ENCODE peak calls at places on chromosomes 13 and 19, in ten cellular contexts. S is lung; V is gastroesophageal sphincter; B is foreskin keratinocyte; A is stimulated activated naive CD8-positive, alpha-beta T cell treated with anti-CD3 and anti-CD28 coated beads, Interleukin-15, amount 100 ng/mL, for 72 hours; U is stimulated activated memory B cell treated with anti-CD40 and anti-IgM and Interleukin-4, amounts not matched to agents 10 μg/mL and 1 μg/mL and 100 μg/mL, for 72 hours; T is upper lobe of right lung; G is activated CD4-positive, alpha-beta T cell treated with anti-CD3 and anti-CD28 coated beads for 36 hours; M is psoas muscle; F is activated naive CD4-positive, alpha-beta T cell treated with anti-CD3 and anti-CD28 coated beads, Interleukin-2, amount 50 U/mL, for 72 hours. P is an unnamed sample.

GRCh38 chr13:73519720-73520119 is 460.9 kb downstream of the KLF5 start:
- ATAC-seq in U (no peak), S (no peak), V (no peak), G (no peak), T (no peak), M (no peak), A (no peak), F (no peak), B (no peak), P (no peak)

GRCh38 chr19:55442372-55443044 is 592 bp downstream of the SHISA7 start:
- ATAC-seq in A (peak; percentile 39), F (no peak), U (no peak), S (no peak), B (no peak), T (no peak), V (no peak), M (no peak), G (peak; percentile 30), P (peak; percentile 10)

GRCh38 chr19:9945319-9945966 is 9.1 kb upstream of the OLFM2 start:
- ATAC-seq in V (peak; percentile 95), B (peak; percentile 80), M (peak; percentile 85), S (peak; percentile 66), A (no peak), G (no peak), F (no peak), T (peak; percentile 83), U (no peak), P (peak; percentile 77)

GRCh38 chr13:50451609-50452008 is 391.9 kb downstream of the DLEU7 start:
- ATAC-seq in T (peak; percentile 55), U (no peak), F (no peak), V (no peak), S (no peak), A (no peak), M (no peak), B (no peak), G (no peak), P (no peak)

GRCh38 chr19:50728084-50728737 is 5.0 kb downstream of the CLEC11A start:
- ATAC-seq in U (no peak), S (no peak), B (peak; percentile 5), T (peak; percentile 9), M (no peak), G (peak; percentile 68), A (peak; percentile 75), F (peak; percentile 42), V (no peak), P (no peak)

GRCh38 chr19:23384858-23385257 is 10.4 kb downstream of the ZNF91 start:
- ATAC-seq in M (no peak), G (no peak), T (no peak), A (no peak), V (no peak), S (no peak), F (no peak), U (no peak), B (no peak), P (no peak)

GRCh38 chr19:10551698-10552301 is 8.1 kb downstream of the ATG4D start:
- ATAC-seq in S (no peak), B (no peak), G (peak; percentile 47), T (peak; percentile 29), F (no peak), V (peak; percentile 26), M (peak; percentile 49), U (no peak), A (no peak), P (no peak)

GRCh38 chr19:53982611-53983010 is 8.8 kb upstream of the CACNG6 start:
- ATAC-seq in A (no peak), S (no peak), T (peak; percentile 42), V (peak; percentile 52), B (no peak), G (no peak), M (peak; percentile 47), F (no peak), U (peak; percentile 31), P (peak; percentile 51)

GRCh38 chr13:106472621-106473020 is 62.8 kb downstream of the EFNB2 start:
- ATAC-seq in M (no peak), T (no peak), F (no peak), G (no peak), A (no peak), B (peak; percentile 48), S (no peak), U (no peak), V (no peak), P (no peak)

GRCh38 chr13:97933736-97934135 is 19.7 kb upstream of the IPO5 start:
- ATAC-seq in M (no peak), U (no peak), A (no peak), B (no peak), V (no peak), T (no peak), S (no peak), F (no peak), G (no peak), P (no peak)

GRCh38 chr13:109155301-109155761 is 525.9 kb downstream of the MYO16 start:
- ATAC-seq in S (peak; percentile 49), B (peak; percentile 52), V (peak; percentile 14), G (no peak), U (no peak), A (no peak), M (peak; percentile 47), T (peak; percentile 69), F (no peak), P (no peak)

GRCh38 chr19:55519461-55520311 is 17.2 kb downstream of the SBK2 start:
- ATAC-seq in U (no peak), G (no peak), F (no peak), A (no peak), M (peak; percentile 78), B (peak; percentile 64), V (no peak), S (no peak), T (no peak), P (peak; percentile 48)

GRCh38 chr13:100540621-100541020 is 48.0 kb downstream of the GGACT start:
- ATAC-seq in B (no peak), S (no peak), F (no peak), T (no peak), U (no peak), M (no peak), A (no peak), G (no peak), V (no peak), P (no peak)

GRCh38 chr13:106297283-106297682 is 238.2 kb downstream of the EFNB2 start:
- ATAC-seq in F (no peak), T (no peak), S (no peak), B (no peak), G (no peak), V (no peak), M (no peak), U (no peak), A (no peak), P (no peak)

GRCh38 chr13:81377926-81378325 is 1037.0 kb upstream of the SPRY2 start:
- ATAC-seq in V (no peak), A (no peak), G (no peak), S (no peak), T (no peak), U (no peak), F (no peak), B (no peak), M (no peak), P (no peak)

GRCh38 chr13:40476175-40476958 is 190.1 kb downstream of the FOXO1 start:
- ATAC-seq in T (no peak), A (no peak), U (no peak), S (no peak), M (no peak), B (no peak), G (no peak), V (peak; percentile 9), F (no peak), P (no peak)

GRCh38 chr19:47492571-47493377 is 8.8 kb upstream of the KPTN start:
- ATAC-seq in U (peak; percentile 2), M (no peak), B (no peak), V (no peak), F (no peak), G (no peak), A (no peak), T (no peak), S (no peak), P (peak; percentile 3)

GRCh38 chr19:45632468-45633196 is 6.6 kb downstream of the EML2 start:
- ATAC-seq in U (no peak), G (peak; percentile 54), F (no peak), M (peak; percentile 97), B (peak; percentile 84), S (peak; percentile 83), V (no peak), T (peak; percentile 96), A (no peak), P (peak; percentile 95)

GRCh38 chr19:53581871-53582279 is 43.9 kb downstream of the ZNF331 start:
- ATAC-seq in S (no peak), A (no peak), F (no peak), B (no peak), V (no peak), M (no peak), G (no peak), U (no peak), T (peak; percentile 20), P (no peak)

GRCh38 chr13:41179593-41180250 is 14.6 kb downstream of the KBTBD7 start:
- ATAC-seq in M (no peak), T (no peak), F (peak; percentile 67), A (peak; percentile 67), S (no peak), B (peak; percentile 70), G (peak; percentile 79), U (peak; percentile 39), V (no peak), P (no peak)

GRCh38 chr19:48760514-48761221 is 5.3 kb downstream of the FGF21 start:
- ATAC-seq in G (peak; percentile 51), U (peak; percentile 20), V (no peak), T (peak; percentile 17), M (peak; percentile 28), B (no peak), S (no peak), F (peak; percentile 62), A (peak; percentile 61), P (peak; percentile 50)

GRCh38 chr19:42091300-42092266 is 15.6 kb downstream of the ZNF574 start:
- ATAC-seq in S (no peak), B (peak; percentile 43), M (peak; percentile 59), F (no peak), V (no peak), A (no peak), G (no peak), U (no peak), T (no peak), P (peak; percentile 83)

GRCh38 chr19:49423985-49424303 is 703 bp upstream of the PTH2 start:
- ATAC-seq in B (no peak), V (no peak), F (peak; percentile 70), A (peak; percentile 57), S (no peak), U (no peak), G (no peak), M (no peak), T (no peak), P (no peak)